ENCODE peak calls at places on chromosome 18, in seven cellular contexts. R is adipocyte, F is endothelial cell of umbilical vein, P is Peyer's patch, L is aorta, Z is cardiac muscle cell, T is Caco-2. H is an unnamed sample. For H3K4me1, the result is how much of the 10 kb centered on the place peaks cover.

GRCh38 chr18:32135595-32135994 is 43.9 kb downstream of the RNF138 start:
- DNase-seq in R (no peak), F (no peak), P (no peak), L (no peak), Z (no peak), T (no peak), H (peak)

GRCh38 chr18:66495844-66496243 is 108.0 kb downstream of the CDH19 start:
- DNase-seq in R (no peak), F (peak), P (no peak), L (no peak), Z (peak), T (peak), H (peak)

GRCh38 chr18:10295751-10296150 is 158.7 kb upstream of the APCDD1 start:
- DNase-seq in R (no peak), F (peak), P (no peak), L (no peak), Z (peak), T (no peak), H (no peak)

GRCh38 chr18:9719421-9719981 is 11.4 kb downstream of the RAB31 start:
- DNase-seq in R (peak), F (peak), P (no peak), L (peak), Z (no peak), T (no peak), H (no peak)

GRCh38 chr18:48139427-48140347 is 209.2 kb upstream of the SMAD2 start:
- DNase-seq in R (no peak), F (no peak), P (peak), L (no peak), Z (peak), T (no peak), H (peak)

GRCh38 chr18:42268793-42269192 is 313.8 kb downstream of the PIK3C3 start:
- DNase-seq in R (no peak), F (no peak), P (no peak), L (no peak), Z (no peak), T (no peak), H (no peak)

GRCh38 chr18:12336887-12337286 is 28.8 kb downstream of the TUBB6 start:
- DNase-seq in R (peak), F (no peak), P (no peak), L (no peak), Z (peak), T (peak), H (peak)

GRCh38 chr18:62781893-62782292 is 66.6 kb downstream of the PHLPP1 start:
- DNase-seq in R (peak), F (peak), P (no peak), L (no peak), Z (no peak), T (no peak), H (no peak)

GRCh38 chr18:8095947-8096570 is 513.2 kb upstream of the RAB12 start:
- DNase-seq in R (no peak), F (no peak), P (no peak), L (no peak), Z (no peak), T (no peak), H (no peak)

GRCh38 chr18:55400590-55401274 is 187.3 kb downstream of the TCF4 start:
- DNase-seq in R (peak), F (peak), P (no peak), L (no peak), Z (no peak), T (no peak), H (no peak)
- H3K4me1 ChIP-seq in R (half or more), F (half or more), P (under half), L (under half), Z (under half), T (under half), H (under half)

GRCh38 chr18:3526421-3527354 is 76.7 kb downstream of the TGIF1 start:
- DNase-seq in R (peak), F (no peak), P (no peak), L (no peak), Z (peak), T (peak), H (peak)
- H3K4me3 ChIP-seq in R (no peak), F (no peak), P (no peak), L (no peak), Z (no peak), T (no peak), H (no peak)

GRCh38 chr18:23574611-23575308 is 11.5 kb downstream of the NPC1 start:
- DNase-seq in R (no peak), F (no peak), P (no peak), L (no peak), Z (peak), T (no peak), H (no peak)

GRCh38 chr18:23572012-23572411 is 14.3 kb downstream of the NPC1 start:
- DNase-seq in R (no peak), F (no peak), P (no peak), L (no peak), Z (no peak), T (peak), H (no peak)

GRCh38 chr18:23572570-23572969 is 13.7 kb downstream of the NPC1 start:
- DNase-seq in R (no peak), F (no peak), P (no peak), L (no peak), Z (no peak), T (no peak), H (no peak)

GRCh38 chr18:23573948-23574431 is 12.3 kb downstream of the NPC1 start:
- DNase-seq in R (peak), F (peak), P (no peak), L (no peak), Z (no peak), T (no peak), H (peak)

DNA sequence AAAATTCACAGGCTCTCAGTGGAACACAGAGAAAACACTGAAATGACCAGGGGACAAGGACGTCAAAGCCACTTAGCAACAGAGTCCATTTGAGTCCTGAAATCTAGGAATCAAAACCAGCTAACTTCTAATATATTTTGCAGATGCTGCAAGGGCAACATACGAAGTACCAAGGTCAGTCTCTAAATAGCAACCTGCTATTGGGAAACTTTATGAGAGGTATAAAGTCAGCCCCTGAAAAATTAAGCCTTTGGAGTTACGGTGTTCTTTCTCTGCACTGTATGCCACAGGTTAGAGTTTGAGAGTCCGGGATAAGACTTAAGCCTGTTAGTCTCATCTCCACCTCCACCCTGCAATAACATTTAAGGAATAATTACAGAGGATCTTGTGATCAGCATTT is 13.3 kb downstream of the NPC1 start:
- DNase-seq in R (no peak), F (no peak), P (no peak), L (no peak), Z (no peak), T (no peak), H (no peak)
- H3K4me1 ChIP-seq in R (under half), F (under half), P (under half), L (under half), Z (under half), T (under half), H (under half)

DNA sequence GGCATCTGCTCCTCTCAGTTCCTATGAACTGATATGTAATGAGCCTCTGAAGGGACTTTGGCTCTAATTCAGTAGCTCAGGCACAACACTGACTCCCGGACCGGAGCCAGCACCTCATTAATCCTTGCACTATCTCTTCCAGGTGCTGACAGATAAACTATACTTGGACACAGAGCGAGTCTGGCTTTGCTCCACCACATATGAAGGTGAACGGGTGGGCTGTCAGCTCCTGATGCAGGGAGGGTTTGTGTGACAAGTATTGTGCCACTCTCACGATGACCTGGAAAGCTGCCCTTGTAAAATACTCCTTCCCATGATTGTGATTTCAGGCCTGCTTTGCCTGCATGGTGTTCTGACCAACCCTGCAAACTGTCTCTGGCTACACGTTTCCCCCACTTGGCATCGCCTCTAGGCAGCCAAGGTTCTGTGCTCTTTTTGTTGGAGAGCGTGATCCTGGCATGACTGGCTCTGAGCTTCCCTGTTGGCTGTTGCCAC is 111.6 kb upstream of the LMAN1 start:
- DNase-seq in R (no peak), F (no peak), P (no peak), L (no peak), Z (peak), T (no peak), H (no peak)
- H3K4me3 ChIP-seq in R (no peak), F (no peak), P (no peak), L (no peak), Z (no peak), T (no peak), H (no peak)

H was measured in small intestine.